ENCODE peak calls at places on chromosomes 1 and 21, in five cellular contexts. One of them, this sample, is unnamed.

GRCh38 chr1:178172939-178173338 is 79.0 kb downstream of the RASAL2 start:
- DNase-seq in stomach: no peak
- DNase-seq in AG09319: no peak
- DNase-seq in mucosa of descending colon: no peak
- DNase-seq in endothelial cell: no peak
- DNase-seq in this sample: no peak

GRCh38 chr1:225700164-225700740 is 47.3 kb upstream of the ENAH start:
- DNase-seq in stomach: no peak
- DNase-seq in AG09319: peak; percentile 92
- DNase-seq in mucosa of descending colon: no peak
- DNase-seq in endothelial cell: no peak
- DNase-seq in this sample: peak; percentile 85

GRCh38 chr1:46334030-46334384 is 6.6 kb upstream of the NSUN4 start:
- DNase-seq in stomach: no peak
- DNase-seq in AG09319: no peak
- DNase-seq in mucosa of descending colon: no peak
- DNase-seq in endothelial cell: no peak
- DNase-seq in this sample: no peak

GRCh38 chr21:37525810-37526209 is 159.2 kb downstream of the DYRK1A start:
- DNase-seq in stomach: no peak
- DNase-seq in AG09319: no peak
- DNase-seq in mucosa of descending colon: no peak
- DNase-seq in endothelial cell: no peak
- DNase-seq in this sample: no peak

GRCh38 chr1:211135342-211135950 is 1.5 kb upstream of the KCNH1 start:
- DNase-seq in stomach: no peak
- DNase-seq in AG09319: peak; percentile 31
- DNase-seq in mucosa of descending colon: no peak
- DNase-seq in endothelial cell: no peak
- DNase-seq in this sample: no peak

GRCh38 chr1:246609632-246610031 is 43.4 kb downstream of the CNST start:
- DNase-seq in stomach: no peak
- DNase-seq in AG09319: no peak
- DNase-seq in mucosa of descending colon: no peak
- DNase-seq in endothelial cell: no peak
- DNase-seq in this sample: no peak

GRCh38 chr21:29481641-29482040 is 182.9 kb downstream of the BACH1 start:
- DNase-seq in stomach: no peak
- DNase-seq in AG09319: no peak
- DNase-seq in mucosa of descending colon: no peak
- DNase-seq in endothelial cell: no peak
- DNase-seq in this sample: no peak

GRCh38 chr1:22670352-22670964 is 17.4 kb downstream of the C1QB start:
- DNase-seq in stomach: no peak
- DNase-seq in AG09319: no peak
- DNase-seq in mucosa of descending colon: no peak
- DNase-seq in endothelial cell: no peak
- DNase-seq in this sample: no peak

GRCh38 chr1:116879478-116880133 is 30.1 kb upstream of the PTGFRN start:
- DNase-seq in stomach: peak; percentile 38
- DNase-seq in AG09319: no peak
- DNase-seq in mucosa of descending colon: no peak
- DNase-seq in endothelial cell: peak; percentile 10
- DNase-seq in this sample: no peak

GRCh38 chr1:177451191-177451590 is 280.4 kb downstream of the BRINP2 start:
- DNase-seq in stomach: peak; percentile 32
- DNase-seq in AG09319: no peak
- DNase-seq in mucosa of descending colon: peak; percentile 62
- DNase-seq in endothelial cell: no peak
- DNase-seq in this sample: no peak

GRCh38 chr21:16496594-16496993 is 766.8 kb downstream of the USP25 start:
- DNase-seq in stomach: no peak
- DNase-seq in AG09319: no peak
- DNase-seq in mucosa of descending colon: no peak
- DNase-seq in endothelial cell: no peak
- DNase-seq in this sample: no peak

GRCh38 chr1:179334440-179334839 is 31.3 kb upstream of the AXDND1 start:
- DNase-seq in stomach: no peak
- DNase-seq in AG09319: no peak
- DNase-seq in mucosa of descending colon: no peak
- DNase-seq in endothelial cell: no peak
- DNase-seq in this sample: no peak

GRCh38 chr1:178724734-178725602 is at the start of gene RALGPS2:
- DNase-seq in stomach: peak; percentile 76
- DNase-seq in AG09319: no peak
- DNase-seq in mucosa of descending colon: peak; percentile 72
- DNase-seq in endothelial cell: peak; percentile 71
- DNase-seq in this sample: peak; percentile 86

GRCh38 chr1:21238141-21238800 is 52.0 kb downstream of the ECE1 start:
- DNase-seq in stomach: no peak
- DNase-seq in AG09319: no peak
- DNase-seq in mucosa of descending colon: no peak
- DNase-seq in endothelial cell: no peak
- DNase-seq in this sample: no peak

GRCh38 chr1:108201682-108202081 is 1.5 kb upstream of the SLC25A24 start:
- DNase-seq in stomach: no peak
- DNase-seq in AG09319: no peak
- DNase-seq in mucosa of descending colon: no peak
- DNase-seq in endothelial cell: no peak
- DNase-seq in this sample: no peak

GRCh38 chr1:108199781-108200626 is at the start of gene SLC25A24:
- DNase-seq in stomach: peak; percentile 83
- DNase-seq in AG09319: peak; percentile 52
- DNase-seq in mucosa of descending colon: peak; percentile 84
- DNase-seq in endothelial cell: peak; percentile 80
- DNase-seq in this sample: peak; percentile 91

GRCh38 chr1:108199231-108199657 is 899 bp downstream of the SLC25A24 start:
- DNase-seq in stomach: no peak
- DNase-seq in AG09319: no peak
- DNase-seq in mucosa of descending colon: peak; percentile 54
- DNase-seq in endothelial cell: peak; percentile 25
- DNase-seq in this sample: no peak

GRCh38 chr1:108200627-108201106 is 524 bp upstream of the SLC25A24 start:
- DNase-seq in stomach: peak; percentile 38
- DNase-seq in AG09319: peak; percentile 25
- DNase-seq in mucosa of descending colon: peak; percentile 72
- DNase-seq in endothelial cell: peak; percentile 6
- DNase-seq in this sample: no peak
- TF ChIP-seq CTCF in stomach: peak; percentile 8
- TF ChIP-seq CTCF in AG09319: peak; percentile 38
- TF ChIP-seq CTCF in mucosa of descending colon: no peak
- TF ChIP-seq CTCF in endothelial cell: no peak
- TF ChIP-seq CTCF in this sample: peak; percentile 37

DNA sequence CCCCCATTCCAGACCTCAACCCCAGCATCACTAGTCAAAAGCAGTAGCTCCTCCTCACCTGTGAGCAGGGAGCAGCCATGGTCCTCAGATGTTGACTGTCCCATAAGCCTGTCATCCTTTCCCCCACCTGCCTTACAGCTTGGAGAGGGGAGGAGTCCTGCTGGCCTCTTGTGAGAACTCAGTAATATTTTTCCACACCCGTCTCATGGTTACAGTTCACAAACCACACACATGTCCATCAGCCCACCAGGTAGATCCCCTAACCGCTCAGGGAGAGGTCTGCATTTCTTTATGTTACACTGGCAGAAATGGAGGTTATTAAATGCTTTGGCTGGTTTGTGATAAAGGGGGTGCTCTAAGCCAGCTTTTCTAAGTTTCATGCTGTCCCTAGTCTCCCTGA is 26.3 kb upstream of the POU3F1 start:
- DNase-seq in stomach: no peak
- DNase-seq in AG09319: no peak
- DNase-seq in mucosa of descending colon: no peak
- DNase-seq in endothelial cell: no peak
- DNase-seq in this sample: no peak
- TF ChIP-seq CTCF in stomach: no peak
- TF ChIP-seq CTCF in AG09319: no peak
- TF ChIP-seq CTCF in mucosa of descending colon: no peak
- TF ChIP-seq CTCF in endothelial cell: no peak
- TF ChIP-seq CTCF in this sample: no peak

GRCh38 chr1:160168016-160168415 is 16.6 kb downstream of the ATP1A4 start:
- DNase-seq in stomach: no peak
- DNase-seq in AG09319: no peak
- DNase-seq in mucosa of descending colon: no peak
- DNase-seq in endothelial cell: no peak
- DNase-seq in this sample: no peak

GRCh38 chr1:160169553-160170399 is 18.4 kb downstream of the ATP1A4 start:
- DNase-seq in stomach: no peak
- DNase-seq in AG09319: no peak
- DNase-seq in mucosa of descending colon: no peak
- DNase-seq in endothelial cell: no peak
- DNase-seq in this sample: no peak

GRCh38 chr1:160167056-160167455 is 15.7 kb downstream of the ATP1A4 start:
- DNase-seq in stomach: no peak
- DNase-seq in AG09319: no peak
- DNase-seq in mucosa of descending colon: no peak
- DNase-seq in endothelial cell: no peak
- DNase-seq in this sample: no peak

GRCh38 chr1:160167580-160167979 is 16.2 kb downstream of the ATP1A4 start:
- DNase-seq in stomach: no peak
- DNase-seq in AG09319: no peak
- DNase-seq in mucosa of descending colon: no peak
- DNase-seq in endothelial cell: no peak
- DNase-seq in this sample: no peak

DNA sequence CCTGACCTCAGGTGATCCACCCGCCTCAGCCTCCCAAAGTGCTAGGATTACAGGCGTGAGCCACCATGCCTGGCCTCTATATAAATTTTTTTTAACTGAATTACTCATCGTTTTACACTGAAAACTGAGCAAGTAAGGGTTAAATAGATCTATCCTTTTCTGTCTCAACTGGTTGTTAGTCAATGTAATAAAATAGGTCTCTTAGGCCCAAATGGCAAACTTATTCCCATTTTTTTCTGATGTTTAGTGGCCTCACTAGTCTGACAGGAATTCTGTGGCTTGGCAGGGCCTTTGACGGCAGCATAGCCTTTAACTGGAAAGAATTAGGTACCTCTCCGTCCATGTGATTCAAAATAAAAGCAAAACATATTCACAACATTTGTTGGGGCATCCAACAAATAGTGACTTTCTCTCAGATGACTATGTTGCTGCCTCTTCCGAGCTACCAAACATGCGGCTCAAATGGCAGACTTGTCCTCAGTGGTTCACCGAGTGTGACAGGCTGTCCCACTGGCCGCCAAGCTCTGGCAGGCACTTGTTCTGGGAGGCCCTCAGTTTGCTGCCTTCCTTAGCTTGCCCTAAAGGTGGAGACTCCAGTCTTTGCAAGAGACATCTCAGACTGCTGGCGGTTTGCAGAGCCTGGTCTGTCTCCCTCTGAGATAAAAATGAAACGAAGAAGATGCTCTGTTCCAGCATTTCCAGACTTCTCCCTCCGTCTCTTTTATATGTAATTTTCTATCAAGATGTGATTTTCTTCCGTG is 17.4 kb downstream of the ATP1A4 start:
- DNase-seq in stomach: no peak
- DNase-seq in AG09319: no peak
- DNase-seq in mucosa of descending colon: no peak
- DNase-seq in endothelial cell: no peak
- DNase-seq in this sample: no peak
- TF ChIP-seq CTCF in stomach: no peak
- TF ChIP-seq CTCF in AG09319: no peak
- TF ChIP-seq CTCF in mucosa of descending colon: no peak
- TF ChIP-seq CTCF in endothelial cell: no peak
- TF ChIP-seq CTCF in this sample: peak; percentile 28

GRCh38 chr1:230633469-230633868 is 8.8 kb upstream of the COG2 start:
- DNase-seq in stomach: no peak
- DNase-seq in AG09319: no peak
- DNase-seq in mucosa of descending colon: no peak
- DNase-seq in endothelial cell: no peak
- DNase-seq in this sample: no peak

GRCh38 chr1:230634384-230634783 is 7.9 kb upstream of the COG2 start:
- DNase-seq in stomach: no peak
- DNase-seq in AG09319: no peak
- DNase-seq in mucosa of descending colon: no peak
- DNase-seq in endothelial cell: no peak
- DNase-seq in this sample: no peak

GRCh38 chr1:230631477-230631876 is 10.8 kb upstream of the COG2 start:
- DNase-seq in stomach: no peak
- DNase-seq in AG09319: no peak
- DNase-seq in mucosa of descending colon: no peak
- DNase-seq in endothelial cell: no peak
- DNase-seq in this sample: no peak

GRCh38 chr1:230629511-230629910 is 12.8 kb upstream of the COG2 start:
- DNase-seq in stomach: no peak
- DNase-seq in AG09319: no peak
- DNase-seq in mucosa of descending colon: no peak
- DNase-seq in endothelial cell: no peak
- DNase-seq in this sample: no peak

GRCh38 chr1:230632273-230632873 is 9.9 kb upstream of the COG2 start:
- DNase-seq in stomach: peak; percentile 32
- DNase-seq in AG09319: no peak
- DNase-seq in mucosa of descending colon: peak; percentile 53
- DNase-seq in endothelial cell: peak; percentile 33
- DNase-seq in this sample: no peak
- TF ChIP-seq CTCF in stomach: peak; percentile 38
- TF ChIP-seq CTCF in AG09319: peak; percentile 46
- TF ChIP-seq CTCF in mucosa of descending colon: peak; percentile 10
- TF ChIP-seq CTCF in endothelial cell: peak; percentile 44
- TF ChIP-seq CTCF in this sample: peak; percentile 61

DNA sequence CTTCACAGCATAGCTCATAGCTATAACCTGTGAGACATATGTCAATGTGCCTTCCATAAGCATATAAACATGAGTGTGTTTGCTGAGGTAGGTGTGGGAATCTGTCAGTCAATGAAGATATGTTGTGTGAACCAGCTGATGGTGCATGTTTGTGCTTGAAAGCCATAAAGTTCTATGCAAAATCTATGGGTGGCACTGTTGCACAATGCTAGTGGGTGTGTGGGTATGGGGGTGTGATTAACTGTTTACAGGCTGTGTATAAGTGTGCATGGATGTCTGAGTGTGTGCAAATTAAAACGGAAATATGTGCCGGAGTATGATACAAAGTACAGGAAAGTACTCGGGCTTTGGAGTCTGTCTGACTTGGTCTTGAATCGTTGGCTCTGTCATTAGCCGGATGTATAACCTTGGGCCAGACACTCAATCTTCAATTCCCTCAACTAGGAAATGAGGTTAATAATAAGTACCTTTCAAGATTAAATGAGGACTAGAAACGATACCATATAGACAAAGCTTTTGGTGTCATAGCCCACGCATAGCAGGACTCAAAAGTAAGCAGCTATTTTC is 926 bp upstream of the ATP2B4 start:
- DNase-seq in stomach: no peak
- DNase-seq in AG09319: no peak
- DNase-seq in mucosa of descending colon: peak; percentile 82
- DNase-seq in endothelial cell: no peak
- DNase-seq in this sample: no peak
- TF ChIP-seq CTCF in stomach: no peak
- TF ChIP-seq CTCF in AG09319: peak; percentile 7
- TF ChIP-seq CTCF in mucosa of descending colon: no peak
- TF ChIP-seq CTCF in endothelial cell: no peak
- TF ChIP-seq CTCF in this sample: peak; percentile 54